ENCODE peak calls at places on chromosomes 6 and 20, in five cellular contexts. B is OCI-LY7, J is fibroblast of gingiva, Z is GM04503, P is GM12891. I is an unnamed sample.

GRCh38 chr6:135972586-135972985 is 121.1 kb downstream of the PDE7B start:
- DNase-seq in B (no peak), J (no peak), Z (no peak), P (no peak), I (no peak)

GRCh38 chr6:94052754-94053153 is 633.4 kb upstream of the EPHA7 start:
- DNase-seq in J (no peak), B (no peak), P (no peak), Z (no peak), I (peak; percentile 10)

GRCh38 chr6:52418606-52419005 is 1.5 kb upstream of the EFHC1 start:
- DNase-seq in J (no peak), P (no peak), B (peak; percentile 73), Z (no peak), I (no peak)

GRCh38 chr6:133160531-133160930 is 80.6 kb upstream of the EYA4 start:
- DNase-seq in Z (no peak), B (no peak), J (peak; percentile 24), P (no peak), I (no peak)

GRCh38 chr20:58233881-58234528 is 5.6 kb upstream of the ANKRD60 start:
- DNase-seq in P (no peak), J (no peak), B (peak; percentile 28), Z (no peak), I (no peak)

GRCh38 chr20:4774209-4774608 is 52.5 kb downstream of the PRND start:
- DNase-seq in Z (no peak), P (no peak), J (peak; percentile 14), B (no peak), I (no peak)

GRCh38 chr6:149060985-149061760 is 256.3 kb upstream of the TAB2 start:
- DNase-seq in Z (no peak), P (no peak), B (no peak), J (no peak), I (no peak)

GRCh38 chr20:20827992-20828597 is 115.7 kb upstream of the RALGAPA2 start:
- DNase-seq in P (no peak), J (no peak), Z (no peak), B (no peak), I (no peak)

GRCh38 chr20:57560554-57561355 is at the start of gene PCK1:
- DNase-seq in J (no peak), B (no peak), P (no peak), Z (no peak), I (no peak)

GRCh38 chr6:168326294-168327261 is 7.0 kb upstream of the DACT2 start:
- DNase-seq in Z (no peak), P (no peak), B (no peak), J (no peak), I (peak; percentile 10)

GRCh38 chr6:111573892-111574800 is 31.5 kb downstream of the TRAF3IP2 start:
- DNase-seq in Z (peak; percentile 71), J (peak; percentile 94), B (no peak), P (no peak), I (peak; percentile 78)

GRCh38 chr6:79250107-79250514 is 15.6 kb upstream of the HMGN3 start:
- DNase-seq in B (peak; percentile 33), P (no peak), J (no peak), Z (no peak), I (no peak)

GRCh38 chr20:52864895-52865590 is 107.1 kb upstream of the TSHZ2 start:
- DNase-seq in Z (no peak), B (no peak), J (no peak), P (no peak), I (no peak)

GRCh38 chr6:52346503-52346902 is 15.4 kb upstream of the PAQR8 start:
- DNase-seq in P (no peak), B (no peak), J (no peak), Z (no peak), I (no peak)

GRCh38 chr6:87289571-87289970 is 32.8 kb upstream of the SMIM8 start:
- DNase-seq in B (no peak), Z (no peak), P (no peak), J (no peak), I (no peak)

GRCh38 chr6:132231121-132231520 is 170.2 kb downstream of the MOXD1 start:
- DNase-seq in Z (no peak), P (no peak), B (no peak), J (no peak), I (no peak)

GRCh38 chr20:50911030-50911429 is 20.2 kb downstream of the ADNP start:
- DNase-seq in P (no peak), Z (peak; percentile 75), B (no peak), J (peak; percentile 89), I (no peak)

GRCh38 chr6:53666271-53666626 is 693 bp upstream of the KLHL31 start:
- DNase-seq in P (no peak), J (no peak), B (no peak), Z (no peak), I (no peak)

GRCh38 chr20:24245093-24245492 is 224.3 kb upstream of the SYNDIG1 start:
- DNase-seq in J (no peak), P (no peak), B (no peak), Z (no peak), I (no peak)

GRCh38 chr20:1876217-1876921 is 18.8 kb upstream of the SIRPA start:
- DNase-seq in Z (no peak), J (no peak), P (no peak), B (no peak), I (no peak)

GRCh38 chr6:113847435-113847834 is 9.7 kb upstream of the MARCKS start:
- DNase-seq in P (no peak), J (no peak), B (no peak), Z (no peak), I (no peak)

GRCh38 chr6:144931172-144932035 is 646.3 kb downstream of the UTRN start:
- DNase-seq in P (no peak), Z (no peak), B (peak; percentile 14), J (peak; percentile 45), I (peak; percentile 25)

GRCh38 chr20:62887147-62887859 is 25.7 kb upstream of the TCFL5 start:
- DNase-seq in P (no peak), Z (peak; percentile 58), J (peak; percentile 70), B (no peak), I (no peak)

GRCh38 chr6:122702846-122703245 is 76.7 kb upstream of the FABP7 start:
- DNase-seq in Z (no peak), B (no peak), P (no peak), J (peak; percentile 20), I (no peak)

GRCh38 chr20:25390538-25391528 is at the start of gene ABHD12:
- DNase-seq in J (peak; percentile 96), B (peak; percentile 96), P (peak; percentile 94), Z (peak; percentile 73), I (no peak)

GRCh38 chr20:3041818-3042504 is 1.5 kb upstream of the GNRH2 start:
- DNase-seq in P (no peak), B (no peak), J (no peak), Z (no peak), I (no peak)

GRCh38 chr6:149846321-149846720 is 17.8 kb downstream of the LRP11 start:
- DNase-seq in B (no peak), J (peak; percentile 37), Z (no peak), P (no peak), I (no peak)

GRCh38 chr6:92159046-92159445 is 1260.3 kb downstream of the EPHA7 start:
- DNase-seq in P (no peak), B (no peak), J (no peak), Z (no peak), I (no peak)

GRCh38 chr6:71091167-71091566 is 134.3 kb upstream of the B3GAT2 start:
- DNase-seq in J (no peak), P (no peak), Z (no peak), B (no peak), I (no peak)

GRCh38 chr20:37968726-37969401 is 64.4 kb downstream of the TTI1 start:
- DNase-seq in B (no peak), P (no peak), Z (no peak), J (no peak), I (no peak)

GRCh38 chr20:23255658-23256385 is 94.8 kb upstream of the NXT1 start:
- DNase-seq in J (no peak), B (no peak), P (no peak), Z (no peak), I (no peak)

GRCh38 chr20:21173496-21174025 is 47.7 kb downstream of the KIZ start:
- DNase-seq in J (no peak), Z (no peak), B (no peak), P (no peak), I (no peak)

GRCh38 chr6:1765160-1765900 is 155.6 kb downstream of the FOXC1 start:
- DNase-seq in B (no peak), Z (no peak), P (no peak), J (no peak), I (no peak)

GRCh38 chr6:149942461-149942829 is 631 bp downstream of the ULBP2 start:
- DNase-seq in J (no peak), B (no peak), P (no peak), Z (no peak), I (no peak)